ENCODE peak calls at places on chromosome 14, in eight cellular contexts. One of them, this sample, is unnamed.

GRCh38 chr14:105064721-105065143 is 498 bp downstream of the GPR132 start:
- DNase-seq in skeletal muscle cell: no peak
- DNase-seq in foreskin keratinocyte: no peak
- DNase-seq in omental fat pad: no peak
- DNase-seq in EL: peak; percentile 54
- DNase-seq in stomach: no peak
- DNase-seq in colonic mucosa: no peak
- DNase-seq in pancreas: no peak
- DNase-seq in this sample: no peak

GRCh38 chr14:68476212-68476964 is 316.5 kb downstream of the ZFP36L1 start:
- DNase-seq in EL: peak; percentile 93
- DNase-seq in omental fat pad: peak; percentile 53
- DNase-seq in colonic mucosa: no peak
- DNase-seq in stomach: no peak
- DNase-seq in skeletal muscle cell: peak; percentile 99
- DNase-seq in pancreas: peak; percentile 66
- DNase-seq in foreskin keratinocyte: peak; percentile 89
- DNase-seq in this sample: no peak

GRCh38 chr14:103293465-103293864 is 40.6 kb upstream of the EIF5 start:
- DNase-seq in pancreas: no peak
- DNase-seq in colonic mucosa: no peak
- DNase-seq in foreskin keratinocyte: no peak
- DNase-seq in omental fat pad: no peak
- DNase-seq in skeletal muscle cell: no peak
- DNase-seq in stomach: no peak
- DNase-seq in EL: no peak
- DNase-seq in this sample: no peak

GRCh38 chr14:22410497-22410896 is 178.5 kb downstream of the DAD1 start:
- DNase-seq in stomach: no peak
- DNase-seq in foreskin keratinocyte: no peak
- DNase-seq in pancreas: no peak
- DNase-seq in skeletal muscle cell: no peak
- DNase-seq in EL: no peak
- DNase-seq in colonic mucosa: no peak
- DNase-seq in omental fat pad: no peak
- DNase-seq in this sample: no peak

GRCh38 chr14:60356921-60357550 is 108.0 kb downstream of the PPM1A start:
- DNase-seq in omental fat pad: no peak
- DNase-seq in foreskin keratinocyte: no peak
- DNase-seq in stomach: no peak
- DNase-seq in colonic mucosa: no peak
- DNase-seq in pancreas: no peak
- DNase-seq in EL: no peak
- DNase-seq in skeletal muscle cell: no peak
- DNase-seq in this sample: no peak

GRCh38 chr14:102568115-102568614 is 24.3 kb upstream of the RCOR1 start:
- DNase-seq in stomach: peak; percentile 57
- DNase-seq in skeletal muscle cell: no peak
- DNase-seq in EL: no peak
- DNase-seq in pancreas: no peak
- DNase-seq in foreskin keratinocyte: peak; percentile 41
- DNase-seq in omental fat pad: no peak
- DNase-seq in colonic mucosa: peak; percentile 63
- DNase-seq in this sample: peak; percentile 49

GRCh38 chr14:51922624-51923023 is 62.2 kb downstream of the GNG2 start:
- DNase-seq in stomach: no peak
- DNase-seq in pancreas: no peak
- DNase-seq in colonic mucosa: no peak
- DNase-seq in EL: no peak
- DNase-seq in skeletal muscle cell: no peak
- DNase-seq in omental fat pad: no peak
- DNase-seq in foreskin keratinocyte: no peak
- DNase-seq in this sample: no peak

GRCh38 chr14:71403673-71404072 is 496.4 kb downstream of the PCNX1 start:
- DNase-seq in skeletal muscle cell: no peak
- DNase-seq in EL: peak; percentile 22
- DNase-seq in foreskin keratinocyte: no peak
- DNase-seq in pancreas: no peak
- DNase-seq in colonic mucosa: peak; percentile 27
- DNase-seq in stomach: no peak
- DNase-seq in omental fat pad: no peak
- DNase-seq in this sample: no peak

GRCh38 chr14:92316937-92317336 is 6.0 kb upstream of the SLC24A4 start:
- DNase-seq in pancreas: no peak
- DNase-seq in skeletal muscle cell: no peak
- DNase-seq in colonic mucosa: no peak
- DNase-seq in foreskin keratinocyte: peak; percentile 50
- DNase-seq in omental fat pad: no peak
- DNase-seq in EL: no peak
- DNase-seq in stomach: no peak
- DNase-seq in this sample: no peak

GRCh38 chr14:29580763-29581162 is 346.9 kb downstream of the PRKD1 start:
- DNase-seq in EL: no peak
- DNase-seq in stomach: no peak
- DNase-seq in skeletal muscle cell: no peak
- DNase-seq in foreskin keratinocyte: no peak
- DNase-seq in pancreas: no peak
- DNase-seq in omental fat pad: no peak
- DNase-seq in colonic mucosa: no peak
- DNase-seq in this sample: no peak

GRCh38 chr14:61493239-61493638 is 171.9 kb downstream of the PRKCH start:
- DNase-seq in colonic mucosa: no peak
- DNase-seq in pancreas: no peak
- DNase-seq in stomach: no peak
- DNase-seq in foreskin keratinocyte: peak; percentile 50
- DNase-seq in omental fat pad: no peak
- DNase-seq in skeletal muscle cell: peak; percentile 83
- DNase-seq in EL: peak; percentile 96
- DNase-seq in this sample: no peak

This sample was measured in lung.